ENCODE peak calls at places on chromosomes 3 and 15, in four cellular contexts. A is HCT116, U is GM12878, E is H1. M is an unnamed sample.

GRCh38 chr15:29670945-29671307 is 151.3 kb downstream of the TJP1 start:
- DNase-seq in A (no peak), U (no peak), E (no peak), M (no peak)

GRCh38 chr3:13197281-13197680 is 124.1 kb upstream of the IQSEC1 start:
- DNase-seq in A (no peak), U (no peak), E (no peak), M (no peak)

GRCh38 chr3:170277833-170278586 is 55.8 kb downstream of the PRKCI start:
- DNase-seq in A (no peak), U (no peak), E (no peak), M (no peak)

GRCh38 chr15:28984421-28985375 is 98.9 kb downstream of the APBA2 start:
- DNase-seq in A (no peak), U (no peak), E (no peak), M (no peak)

GRCh38 chr15:25664761-25665160 is 198.4 kb downstream of the ATP10A start:
- DNase-seq in A (no peak), U (no peak), E (no peak), M (no peak)

GRCh38 chr15:41804361-41804760 is 23.5 kb upstream of the JMJD7 start:
- DNase-seq in A (no peak), U (no peak), E (no peak), M (no peak)

GRCh38 chr15:83810110-83810509 is 156.2 kb downstream of the ADAMTSL3 start:
- DNase-seq in A (no peak), U (no peak), E (no peak), M (no peak)

GRCh38 chr15:40469776-40470390 is 901 bp upstream of the CHST14 start:
- DNase-seq in A (no peak), U (no peak), E (no peak), M (no peak)

GRCh38 chr3:10471337-10471721 is 34.1 kb downstream of the ATP2B2 start:
- DNase-seq in A (no peak), U (no peak), E (no peak), M (no peak)

GRCh38 chr15:70259640-70260066 is 161.9 kb upstream of the TLE3 start:
- DNase-seq in A (no peak), U (no peak), E (no peak), M (peak; percentile 34)

GRCh38 chr15:90036806-90037509 is 35.8 kb downstream of the ZNF710 start:
- DNase-seq in A (no peak), U (no peak), E (no peak), M (no peak)

GRCh38 chr3:179716226-179716625 is 63.4 kb downstream of the USP13 start:
- DNase-seq in A (no peak), U (no peak), E (no peak), M (no peak)

GRCh38 chr3:100023150-100023549 is 91.2 kb downstream of the FILIP1L start:
- DNase-seq in A (no peak), U (no peak), E (no peak), M (no peak)

GRCh38 chr15:91559066-91559465 is 294.4 kb upstream of the SLCO3A1 start:
- DNase-seq in A (no peak), U (no peak), E (no peak), M (no peak)

DNA sequence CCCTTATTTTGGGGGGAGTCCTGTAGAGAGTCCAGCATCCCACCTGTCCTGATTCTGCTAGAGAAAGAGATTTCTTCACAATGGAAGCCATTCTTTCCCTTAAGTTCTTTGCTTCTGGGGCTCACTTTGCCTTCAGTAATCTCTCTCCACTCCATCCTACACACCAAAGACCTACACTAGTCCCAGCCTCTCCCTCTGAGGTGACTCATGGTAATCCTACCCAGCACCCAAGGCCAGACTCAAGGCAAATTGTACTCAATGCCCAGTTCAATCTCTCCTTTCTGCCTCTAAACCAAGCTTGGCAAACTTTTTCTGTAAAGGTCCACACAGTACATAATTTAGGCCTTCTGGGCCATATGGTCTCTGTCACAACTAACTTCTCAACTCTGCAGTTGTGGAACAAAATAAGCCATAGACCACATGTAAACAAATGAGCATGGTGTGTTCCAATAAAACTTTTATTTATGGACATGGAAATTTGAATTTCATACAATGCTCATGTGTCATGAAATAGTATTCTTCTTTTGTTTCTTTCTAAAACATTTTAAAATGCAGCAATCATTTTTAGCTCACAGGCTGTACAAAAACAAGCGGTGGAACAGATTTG is 72.5 kb downstream of the MRPL46 start:
- DNase-seq in A (no peak), U (no peak), E (no peak), M (no peak)
- TF ChIP-seq EGR1 in A (no peak), U (no peak), E (no peak), M (no peak)

GRCh38 chr3:132659000-132659369 is 624 bp downstream of the ACAD11 start:
- DNase-seq in A (no peak), U (no peak), E (no peak), M (no peak)
- TF ChIP-seq YY1 in A (no peak), U (no peak), E (no peak), M (no peak)

DNA sequence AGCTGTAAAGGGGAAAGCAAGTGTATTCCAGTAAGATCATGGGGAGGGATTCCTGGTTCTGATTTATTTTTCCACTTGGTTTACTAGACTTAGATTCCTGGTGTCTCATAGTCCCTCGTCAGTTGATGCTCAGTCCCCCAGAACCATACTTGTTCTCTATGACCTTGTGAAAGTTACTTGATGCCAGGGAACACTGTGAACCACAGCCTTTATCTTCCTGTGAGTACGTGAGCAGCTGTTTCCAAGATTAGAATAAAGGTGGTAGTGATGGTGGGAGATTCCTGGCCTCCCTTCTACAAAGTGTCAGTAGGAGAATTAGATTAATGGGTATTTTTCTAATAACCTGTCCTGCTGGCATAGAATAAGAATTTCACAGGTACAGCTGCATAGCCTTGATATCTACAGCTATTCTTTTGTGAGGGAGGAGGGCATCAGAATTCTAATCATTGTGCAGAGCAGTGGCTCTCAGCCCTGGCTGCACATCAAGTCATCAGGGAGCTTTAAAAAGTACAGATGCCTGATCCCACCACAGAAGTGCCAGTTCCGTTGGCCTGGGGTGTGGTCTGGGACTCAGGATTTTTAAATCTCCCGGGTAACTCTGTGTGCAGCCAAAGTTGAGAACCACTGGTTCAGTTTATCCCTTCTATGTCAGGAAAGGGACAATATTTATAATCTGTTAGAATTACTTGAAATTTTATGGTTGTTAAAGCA is 20.0 kb downstream of the GPD1L start:
- DNase-seq in A (no peak), U (no peak), E (no peak), M (no peak)
- H3K27ac ChIP-seq in A (no peak overlapping the region), U (no peak overlapping the region), E (no peak overlapping the region), M (no peak overlapping the region)

GRCh38 chr3:71658131-71658530 is 67.1 kb downstream of the EIF4E3 start:
- DNase-seq in A (peak; percentile 7), U (no peak), E (no peak), M (no peak)
- TF ChIP-seq EGR1 in A (no peak), U (no peak), E (no peak), M (no peak)

DNA sequence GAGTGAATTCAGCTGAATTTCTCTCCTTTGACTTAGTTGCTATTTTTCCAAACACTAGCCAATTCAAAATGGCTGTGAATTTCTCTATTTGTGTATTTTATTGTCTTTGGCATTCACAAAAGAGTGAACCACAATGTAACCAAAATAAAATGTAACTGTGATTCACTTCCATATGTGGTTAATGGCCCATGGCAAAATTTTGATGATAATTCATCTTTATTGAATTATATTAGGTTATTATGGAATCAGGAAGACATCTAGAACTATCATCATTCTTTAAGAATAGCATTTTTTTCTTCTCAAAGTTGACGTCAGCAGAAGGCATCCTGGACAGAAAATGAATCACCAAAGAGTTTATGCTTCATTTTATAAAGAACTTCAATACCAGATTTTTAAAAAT is 705.3 kb upstream of the NAALADL2 start:
- DNase-seq in A (no peak), U (no peak), E (no peak), M (no peak)
- TF ChIP-seq YY1 in A (no peak), U (no peak), E (no peak), M (no peak)

GRCh38 chr3:9379327-9379726 is 16.5 kb downstream of the THUMPD3 start:
- DNase-seq in A (no peak), U (no peak), E (no peak), M (no peak)
- H3K27ac ChIP-seq in A (no peak overlapping the region), U (no peak overlapping the region), E (no peak overlapping the region), M (no peak overlapping the region)

DNA sequence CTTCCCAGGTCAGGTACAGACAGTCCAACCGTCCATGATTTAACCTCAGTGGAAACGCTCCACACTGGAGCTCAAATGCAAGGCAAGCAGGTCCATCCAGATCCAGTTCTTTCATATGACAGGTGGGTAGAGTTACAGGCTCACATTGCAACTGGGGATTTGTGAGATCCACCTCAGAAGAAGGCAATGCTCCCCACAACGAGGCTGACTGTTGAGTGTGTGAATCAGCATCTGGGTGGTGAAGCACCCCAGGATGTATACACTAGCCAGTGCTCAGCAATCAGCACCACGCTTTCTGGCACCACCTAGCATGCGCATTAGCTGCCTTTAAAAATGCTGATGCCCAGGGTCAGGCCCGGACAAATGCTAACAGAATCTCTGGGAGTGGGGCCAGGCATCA is 343.5 kb upstream of the ICE2 start:
- DNase-seq in A (no peak), U (no peak), E (no peak), M (no peak)
- TF ChIP-seq EGR1 in A (no peak), U (no peak), E (no peak), M (no peak)

DNA sequence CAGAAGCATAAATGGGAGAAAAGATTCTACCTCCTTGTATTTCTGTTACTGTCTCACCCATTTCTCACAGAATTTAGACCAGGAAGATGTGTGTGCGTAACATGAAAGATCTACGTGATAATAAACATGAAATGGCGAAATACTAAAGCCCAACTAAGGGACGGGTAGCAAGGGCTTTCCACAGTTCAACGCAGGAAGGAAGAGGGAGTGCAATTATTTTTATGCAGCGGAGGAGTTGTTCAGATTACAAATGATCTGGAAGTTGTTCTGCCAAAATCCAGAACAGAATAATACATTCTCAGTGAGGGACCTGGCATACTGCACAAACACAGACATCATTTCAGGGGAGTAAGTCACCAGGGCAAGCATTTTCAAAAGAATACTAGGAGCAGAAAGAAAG is 133.7 kb upstream of the RAP2B start:
- DNase-seq in A (no peak), U (no peak), E (no peak), M (no peak)
- TF ChIP-seq YY1 in A (no peak), U (no peak), E (no peak), M (no peak)

DNA sequence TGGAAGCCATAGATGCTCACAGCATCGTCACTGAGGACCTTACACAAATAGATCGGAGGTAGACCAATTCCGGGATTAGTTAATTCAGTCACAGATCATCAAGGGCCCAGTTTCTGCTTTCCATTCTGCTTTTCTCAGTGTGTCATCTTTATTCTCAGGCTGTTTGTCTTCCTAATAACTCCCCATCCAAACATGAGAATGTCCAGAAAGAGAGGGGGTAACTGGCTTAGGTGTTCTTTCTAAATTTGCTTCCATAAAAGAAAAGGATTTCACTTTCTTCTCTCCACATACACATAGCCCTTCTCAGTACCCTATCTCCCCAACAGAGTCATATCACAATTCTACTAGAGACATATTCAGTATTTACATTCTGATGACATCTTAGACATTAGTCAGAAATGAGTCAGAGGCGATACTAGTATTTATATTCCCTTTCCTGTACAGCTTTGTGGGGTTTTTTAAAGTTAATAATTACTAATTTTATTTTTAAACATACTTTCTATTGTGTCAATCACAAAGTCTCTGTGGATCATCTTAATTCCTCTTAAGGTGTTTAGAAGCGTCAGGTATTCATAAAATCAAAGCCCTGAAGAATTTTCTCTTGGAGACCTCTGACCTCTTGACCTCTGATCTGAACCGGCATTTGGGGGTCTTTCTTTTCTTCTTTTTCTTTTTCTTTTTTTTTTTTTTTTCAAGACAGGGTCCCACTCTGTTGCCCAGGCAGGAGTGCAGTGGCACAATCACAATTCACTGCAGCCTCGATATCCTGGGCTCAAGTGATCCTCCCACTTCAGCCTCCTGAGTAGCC is 24.3 kb upstream of the IL12A start:
- DNase-seq in A (no peak), U (peak; percentile 74), E (no peak), M (no peak)
- H3K27ac ChIP-seq in A (no peak overlapping the region), U (peak overlapping the region; percentile 71), E (no peak overlapping the region), M (no peak overlapping the region)

GRCh38 chr3:15325228-15325627 is 7.2 kb downstream of the SH3BP5 start:
- DNase-seq in A (no peak), U (no peak), E (no peak), M (no peak)
- TF ChIP-seq EGR1 in A (no peak), U (no peak), E (no peak), M (no peak)